ENCODE peak calls at places on chromosomes 2 and 18, in four cellular contexts. One of them, this sample, is unnamed.

GRCh38 chr2:31270871-31271270 is 36.9 kb downstream of the EHD3 start:
- DNase-seq in MCF 10A: no peak
- DNase-seq in GM12865: no peak
- DNase-seq in activated T-cell treated with anti-CD3 and anti-CD28 coated beads for 24 hours: no peak
- DNase-seq in this sample: no peak

GRCh38 chr2:101728865-101729264 is 31.4 kb downstream of the MAP4K4 start:
- DNase-seq in MCF 10A: no peak
- DNase-seq in GM12865: no peak
- DNase-seq in activated T-cell treated with anti-CD3 and anti-CD28 coated beads for 24 hours: no peak
- DNase-seq in this sample: no peak

GRCh38 chr2:163401481-163401880 is 334.3 kb downstream of the FIGN start:
- DNase-seq in MCF 10A: peak
- DNase-seq in activated T-cell treated with anti-CD3 and anti-CD28 coated beads for 24 hours: no peak
- DNase-seq in GM12865: no peak
- DNase-seq in this sample: no peak

GRCh38 chr18:9055185-9055584 is 47.3 kb upstream of the NDUFV2 start:
- DNase-seq in MCF 10A: peak
- DNase-seq in GM12865: peak
- DNase-seq in activated T-cell treated with anti-CD3 and anti-CD28 coated beads for 24 hours: no peak
- DNase-seq in this sample: no peak

GRCh38 chr2:102184018-102184417 is 2.8 kb upstream of the IL1RL2 start:
- DNase-seq in GM12865: no peak
- DNase-seq in MCF 10A: no peak
- DNase-seq in activated T-cell treated with anti-CD3 and anti-CD28 coated beads for 24 hours: no peak
- DNase-seq in this sample: no peak

GRCh38 chr2:85584354-85584856 is at the start of gene VAMP5:
- DNase-seq in activated T-cell treated with anti-CD3 and anti-CD28 coated beads for 24 hours: no peak
- DNase-seq in GM12865: no peak
- DNase-seq in MCF 10A: no peak
- DNase-seq in this sample: no peak

GRCh38 chr2:176391020-176391419 is 121.8 kb downstream of the MTX2 start:
- DNase-seq in activated T-cell treated with anti-CD3 and anti-CD28 coated beads for 24 hours: no peak
- DNase-seq in GM12865: no peak
- DNase-seq in MCF 10A: no peak
- DNase-seq in this sample: no peak

GRCh38 chr2:172427256-172427989 is at the start of gene ITGA6:
- DNase-seq in MCF 10A: peak
- DNase-seq in activated T-cell treated with anti-CD3 and anti-CD28 coated beads for 24 hours: peak
- DNase-seq in GM12865: peak
- DNase-seq in this sample: no peak

GRCh38 chr2:69122271-69122670 is 109.3 kb downstream of the ANTXR1 start:
- DNase-seq in MCF 10A: peak
- DNase-seq in activated T-cell treated with anti-CD3 and anti-CD28 coated beads for 24 hours: no peak
- DNase-seq in GM12865: no peak
- DNase-seq in this sample: no peak

GRCh38 chr18:13338318-13338717 is 119.8 kb downstream of the LDLRAD4 start:
- DNase-seq in MCF 10A: no peak
- DNase-seq in activated T-cell treated with anti-CD3 and anti-CD28 coated beads for 24 hours: no peak
- DNase-seq in GM12865: no peak
- DNase-seq in this sample: no peak

GRCh38 chr2:120661551-120661950 is 74.1 kb upstream of the GLI2 start:
- DNase-seq in activated T-cell treated with anti-CD3 and anti-CD28 coated beads for 24 hours: no peak
- DNase-seq in MCF 10A: no peak
- DNase-seq in GM12865: no peak
- DNase-seq in this sample: no peak

GRCh38 chr2:47536696-47537095 is 133.7 kb downstream of the MSH2 start:
- DNase-seq in GM12865: no peak
- DNase-seq in MCF 10A: no peak
- DNase-seq in activated T-cell treated with anti-CD3 and anti-CD28 coated beads for 24 hours: no peak
- DNase-seq in this sample: no peak

GRCh38 chr2:131045286-131045924 is 47.9 kb downstream of the FAM168B start:
- DNase-seq in MCF 10A: no peak
- DNase-seq in activated T-cell treated with anti-CD3 and anti-CD28 coated beads for 24 hours: no peak
- DNase-seq in GM12865: no peak
- DNase-seq in this sample: no peak

GRCh38 chr2:192153561-192153960 is 41.2 kb downstream of the TMEFF2 start:
- DNase-seq in GM12865: no peak
- DNase-seq in MCF 10A: no peak
- DNase-seq in activated T-cell treated with anti-CD3 and anti-CD28 coated beads for 24 hours: no peak
- DNase-seq in this sample: no peak

GRCh38 chr2:42860518-42861094 is 68.2 kb upstream of the HAAO start:
- DNase-seq in MCF 10A: no peak
- DNase-seq in activated T-cell treated with anti-CD3 and anti-CD28 coated beads for 24 hours: no peak
- DNase-seq in GM12865: no peak
- DNase-seq in this sample: no peak

GRCh38 chr18:50356036-50356945 is 18.6 kb upstream of the SKA1 start:
- DNase-seq in MCF 10A: peak
- DNase-seq in activated T-cell treated with anti-CD3 and anti-CD28 coated beads for 24 hours: no peak
- DNase-seq in GM12865: peak
- DNase-seq in this sample: peak

GRCh38 chr2:105812180-105813044 is 67.7 kb downstream of the NCK2 start:
- DNase-seq in GM12865: peak
- DNase-seq in MCF 10A: no peak
- DNase-seq in activated T-cell treated with anti-CD3 and anti-CD28 coated beads for 24 hours: no peak
- DNase-seq in this sample: no peak

GRCh38 chr2:96940026-96940601 is 46.3 kb downstream of the FAM178B start:
- DNase-seq in GM12865: no peak
- DNase-seq in MCF 10A: no peak
- DNase-seq in activated T-cell treated with anti-CD3 and anti-CD28 coated beads for 24 hours: no peak
- DNase-seq in this sample: no peak

GRCh38 chr2:45141883-45142866 is 132.9 kb upstream of the SIX2 start:
- DNase-seq in MCF 10A: no peak
- DNase-seq in GM12865: peak
- DNase-seq in activated T-cell treated with anti-CD3 and anti-CD28 coated beads for 24 hours: no peak
- DNase-seq in this sample: no peak

GRCh38 chr2:207073791-207074678 is 91.7 kb downstream of the KLF7 start:
- DNase-seq in MCF 10A: no peak
- DNase-seq in activated T-cell treated with anti-CD3 and anti-CD28 coated beads for 24 hours: peak
- DNase-seq in GM12865: peak
- DNase-seq in this sample: no peak

GRCh38 chr2:96806468-96807126 is 9.5 kb upstream of the CNNM3 start:
- DNase-seq in GM12865: peak
- DNase-seq in activated T-cell treated with anti-CD3 and anti-CD28 coated beads for 24 hours: no peak
- DNase-seq in MCF 10A: no peak
- DNase-seq in this sample: peak

GRCh38 chr2:233202531-233202944 is 48.9 kb upstream of the ATG16L1 start:
- DNase-seq in GM12865: peak
- DNase-seq in MCF 10A: no peak
- DNase-seq in activated T-cell treated with anti-CD3 and anti-CD28 coated beads for 24 hours: no peak
- DNase-seq in this sample: peak